ENCODE peak calls at places on chromosomes 5 and 9, in six cellular contexts. One of them, this sample, is unnamed.

GRCh38 chr5:149069711-149070110 is 6.8 kb upstream of the SH3TC2 start:
- DNase-seq in keratinocyte: no peak
- DNase-seq in NCI-H1092: no peak
- DNase-seq in GDM1: no peak
- DNase-seq in mucosa of gallbladder: no peak
- DNase-seq in stimulated activated CD4-positive, alpha-beta T cell treated with anti-CD3 and anti-CD28 coated beads, Interleukin-4, amount 100 ng/mL, for 1 hour: no peak
- DNase-seq in this sample: no peak

GRCh38 chr9:84238652-84239051 is 101.9 kb downstream of the SLC28A3 start:
- DNase-seq in mucosa of gallbladder: no peak
- DNase-seq in GDM1: no peak
- DNase-seq in keratinocyte: peak
- DNase-seq in NCI-H1092: no peak
- DNase-seq in stimulated activated CD4-positive, alpha-beta T cell treated with anti-CD3 and anti-CD28 coated beads, Interleukin-4, amount 100 ng/mL, for 1 hour: no peak
- DNase-seq in this sample: no peak

GRCh38 chr9:23790341-23791260 is 35.4 kb downstream of the ELAVL2 start:
- DNase-seq in NCI-H1092: no peak
- DNase-seq in stimulated activated CD4-positive, alpha-beta T cell treated with anti-CD3 and anti-CD28 coated beads, Interleukin-4, amount 100 ng/mL, for 1 hour: no peak
- DNase-seq in keratinocyte: no peak
- DNase-seq in mucosa of gallbladder: no peak
- DNase-seq in GDM1: no peak
- DNase-seq in this sample: no peak

GRCh38 chr9:131233989-131234388 is 42.3 kb downstream of the FAM78A start:
- DNase-seq in GDM1: no peak
- DNase-seq in mucosa of gallbladder: no peak
- DNase-seq in keratinocyte: no peak
- DNase-seq in stimulated activated CD4-positive, alpha-beta T cell treated with anti-CD3 and anti-CD28 coated beads, Interleukin-4, amount 100 ng/mL, for 1 hour: no peak
- DNase-seq in NCI-H1092: no peak
- DNase-seq in this sample: no peak

GRCh38 chr5:24232929-24233328 is 411.8 kb downstream of the CDH10 start:
- DNase-seq in GDM1: no peak
- DNase-seq in keratinocyte: no peak
- DNase-seq in NCI-H1092: no peak
- DNase-seq in mucosa of gallbladder: no peak
- DNase-seq in stimulated activated CD4-positive, alpha-beta T cell treated with anti-CD3 and anti-CD28 coated beads, Interleukin-4, amount 100 ng/mL, for 1 hour: no peak
- DNase-seq in this sample: no peak

GRCh38 chr5:115510145-115510640 is 34.4 kb downstream of the FEM1C start:
- DNase-seq in mucosa of gallbladder: no peak
- DNase-seq in stimulated activated CD4-positive, alpha-beta T cell treated with anti-CD3 and anti-CD28 coated beads, Interleukin-4, amount 100 ng/mL, for 1 hour: no peak
- DNase-seq in NCI-H1092: no peak
- DNase-seq in GDM1: no peak
- DNase-seq in keratinocyte: no peak
- DNase-seq in this sample: no peak

GRCh38 chr9:121636411-121636865 is 15.0 kb upstream of the DAB2IP start:
- DNase-seq in mucosa of gallbladder: no peak
- DNase-seq in NCI-H1092: no peak
- DNase-seq in keratinocyte: peak
- DNase-seq in GDM1: no peak
- DNase-seq in stimulated activated CD4-positive, alpha-beta T cell treated with anti-CD3 and anti-CD28 coated beads, Interleukin-4, amount 100 ng/mL, for 1 hour: no peak
- DNase-seq in this sample: no peak

GRCh38 chr5:177498013-177498847 is 826 bp upstream of the PDLIM7 start:
- DNase-seq in keratinocyte: no peak
- DNase-seq in GDM1: no peak
- DNase-seq in stimulated activated CD4-positive, alpha-beta T cell treated with anti-CD3 and anti-CD28 coated beads, Interleukin-4, amount 100 ng/mL, for 1 hour: no peak
- DNase-seq in NCI-H1092: no peak
- DNase-seq in mucosa of gallbladder: no peak
- DNase-seq in this sample: no peak

This sample was measured in mesendoderm.